ENCODE peak calls at places on chromosome 18, in four cellular contexts. O is NCI-H1048, S is HCT116, W is activated gamma-delta T cell treated with Interleukin-2 at 50 U/mL for 16 hours. I is an unnamed sample.
A peak's percentile ranks its signal among the peaks of the same experiment; 100 is the strongest.

GRCh38 chr18:63205791-63206252 is 113.7 kb downstream of the BCL2 start:
- DNase-seq in W (no peak), O (no peak), S (no peak), I (no peak)

GRCh38 chr18:62537042-62537894 is 14.4 kb downstream of the ZCCHC2 start:
- DNase-seq in W (no peak), O (no peak), S (no peak), I (no peak)

GRCh38 chr18:11081009-11081532 is 68.3 kb downstream of the PIEZO2 start:
- DNase-seq in S (no peak), O (no peak), W (no peak), I (no peak)

GRCh38 chr18:79404567-79404910 is 8.8 kb downstream of the NFATC1 start:
- DNase-seq in S (no peak), W (no peak), O (no peak), I (no peak)

GRCh38 chr18:55440988-55441387 is 147.0 kb downstream of the TCF4 start:
- DNase-seq in O (peak; percentile 40), W (no peak), S (no peak), I (no peak)

GRCh38 chr18:2939317-2939716 is 73.6 kb downstream of the LPIN2 start:
- DNase-seq in O (no peak), S (no peak), W (no peak), I (no peak)

GRCh38 chr18:79008356-79008940 is 28.8 kb downstream of the SALL3 start:
- DNase-seq in W (no peak), S (no peak), O (no peak), I (no peak)

GRCh38 chr18:49846263-49846662 is 32.9 kb upstream of the ACAA2 start:
- DNase-seq in O (no peak), S (no peak), W (no peak), I (no peak)

GRCh38 chr18:37578182-37578678 is 12.6 kb upstream of the CELF4 start:
- DNase-seq in W (no peak), O (no peak), S (no peak), I (no peak)

GRCh38 chr18:10190564-10190963 is 263.9 kb upstream of the APCDD1 start:
- DNase-seq in W (no peak), S (no peak), O (no peak), I (no peak)

GRCh38 chr18:63664571-63664970 is 2.9 kb upstream of the SERPINB3 start:
- DNase-seq in S (no peak), O (no peak), W (no peak), I (no peak)

GRCh38 chr18:44520981-44521672 is 159.6 kb upstream of the SETBP1 start:
- DNase-seq in S (no peak), O (no peak), W (no peak), I (no peak)

GRCh38 chr18:12656671-12657047 is 1.2 kb downstream of the SPIRE1 start:
- DNase-seq in S (no peak), O (no peak), W (no peak), I (no peak)

GRCh38 chr18:79608069-79608468 is 71.5 kb upstream of the CTDP1 start:
- DNase-seq in S (no peak), W (no peak), O (no peak), I (no peak)

GRCh38 chr18:45197526-45197970 is 417.7 kb upstream of the SLC14A2 start:
- DNase-seq in W (no peak), S (no peak), O (no peak), I (no peak)

GRCh38 chr18:63254716-63255399 is 64.7 kb downstream of the BCL2 start:
- DNase-seq in W (no peak), O (no peak), S (no peak), I (no peak)

GRCh38 chr18:32389868-32390267 is 80.8 kb downstream of the GAREM1 start:
- DNase-seq in S (no peak), W (no peak), O (no peak), I (no peak)

GRCh38 chr18:34787931-34788532 is 77.9 kb downstream of the DTNA start:
- DNase-seq in O (peak; percentile 53), W (peak; percentile 22), S (peak; percentile 59), I (no peak)

GRCh38 chr18:63213331-63213900 is 106.2 kb downstream of the BCL2 start:
- DNase-seq in W (peak; percentile 26), O (no peak), S (no peak), I (no peak)

GRCh38 chr18:62436636-62437519 is 85.9 kb upstream of the ZCCHC2 start:
- DNase-seq in W (no peak), O (no peak), S (no peak), I (no peak)

GRCh38 chr18:53984021-53984420 is 240.4 kb downstream of the MBD2 start:
- DNase-seq in W (no peak), S (no peak), O (no peak), I (no peak)

I was measured in naive thymus-derived CD8-positive, alpha-beta T cell.